ENCODE peak calls at places on chromosomes 16 and 17, in seven cellular contexts. E, K, B, Q, H, F and T are unnamed samples.

GRCh38 chr16:67563708-67564468 is 1.6 kb downstream of the CTCF start:
- DNase-seq in E (peak; percentile 57), K (peak; percentile 76), B (peak; percentile 53), Q (peak; percentile 66), H (peak; percentile 87), F (peak; percentile 76), T (no peak)

GRCh38 chr17:73644145-73645049 is at the start of gene SDK2:
- DNase-seq in E (no peak), K (no peak), B (no peak), Q (no peak), H (no peak), F (no peak), T (no peak)

GRCh38 chr16:86099326-86099725 is 200.4 kb downstream of the IRF8 start:
- DNase-seq in E (no peak), K (no peak), B (no peak), Q (no peak), H (no peak), F (no peak), T (no peak)

GRCh38 chr16:4059969-4060368 is 56.3 kb downstream of the ADCY9 start:
- DNase-seq in E (no peak), K (no peak), B (no peak), Q (no peak), H (no peak), F (no peak), T (no peak)

GRCh38 chr17:75489511-75489955 is 25.8 kb downstream of the CASKIN2 start:
- DNase-seq in E (no peak), K (no peak), B (no peak), Q (no peak), H (no peak), F (no peak), T (no peak)

GRCh38 chr17:56755310-56755709 is 78.4 kb downstream of the C17orf67 start:
- DNase-seq in E (no peak), K (no peak), B (no peak), Q (no peak), H (no peak), F (no peak), T (no peak)

GRCh38 chr16:56869513-56870270 is 4.7 kb downstream of the SLC12A3 start:
- DNase-seq in E (peak; percentile 24), K (no peak), B (no peak), Q (no peak), H (no peak), F (no peak), T (peak; percentile 62)

GRCh38 chr17:28612531-28612930 is 1.5 kb downstream of the RSKR start:
- DNase-seq in E (no peak), K (no peak), B (no peak), Q (no peak), H (no peak), F (no peak), T (no peak)

GRCh38 chr16:75402174-75402820 is 31.0 kb downstream of the CFDP1 start:
- DNase-seq in E (no peak), K (no peak), B (no peak), Q (no peak), H (no peak), F (no peak), T (no peak)

GRCh38 chr17:76179496-76180467 is 38.7 kb upstream of the FOXJ1 start:
- DNase-seq in E (no peak), K (no peak), B (no peak), Q (no peak), H (no peak), F (no peak), T (no peak)

GRCh38 chr16:11254913-11255736 is 879 bp downstream of the SOCS1 start:
- DNase-seq in E (peak; percentile 60), K (peak; percentile 49), B (peak; percentile 48), Q (no peak), H (no peak), F (no peak), T (no peak)

GRCh38 chr16:64445649-64446048 is 676.2 kb downstream of the CDH11 start:
- DNase-seq in E (no peak), K (no peak), B (no peak), Q (no peak), H (no peak), F (no peak), T (no peak)

GRCh38 chr16:51994597-51994996 is 552.3 kb downstream of the TOX3 start:
- DNase-seq in E (peak; percentile 61), K (peak; percentile 98), B (peak; percentile 43), Q (no peak), H (no peak), F (peak; percentile 38), T (no peak)

GRCh38 chr16:75377971-75378386 is 55.3 kb downstream of the CFDP1 start:
- DNase-seq in E (no peak), K (peak; percentile 27), B (no peak), Q (no peak), H (no peak), F (peak; percentile 29), T (peak; percentile 43)

GRCh38 chr17:77189148-77189547 is 48.4 kb downstream of the SEC14L1 start:
- DNase-seq in E (no peak), K (no peak), B (no peak), Q (no peak), H (no peak), F (no peak), T (no peak)

GRCh38 chr17:78112508-78113471 is 15.8 kb downstream of the TMC6 start:
- DNase-seq in E (peak; percentile 85), K (peak; percentile 79), B (peak; percentile 86), Q (peak; percentile 67), H (no peak), F (no peak), T (peak; percentile 96)

GRCh38 chr16:3578121-3578520 is 918 bp upstream of the NLRC3 start:
- DNase-seq in E (peak; percentile 14), K (no peak), B (no peak), Q (no peak), H (no peak), F (no peak), T (no peak)

GRCh38 chr17:37576281-37576680 is 32.9 kb downstream of the SYNRG start:
- DNase-seq in E (no peak), K (no peak), B (no peak), Q (no peak), H (no peak), F (no peak), T (no peak)

GRCh38 chr17:61411114-61411943 is 11.7 kb downstream of the TBX2 start:
- DNase-seq in E (peak; percentile 60), K (peak; percentile 56), B (peak; percentile 73), Q (no peak), H (no peak), F (peak; percentile 17), T (peak; percentile 84)

GRCh38 chr16:68517606-68518161 is 21.4 kb upstream of the ZFP90 start:
- DNase-seq in E (no peak), K (no peak), B (no peak), Q (no peak), H (no peak), F (no peak), T (no peak)

GRCh38 chr17:9444687-9445086 is 130.9 kb downstream of the STX8 start:
- DNase-seq in E (no peak), K (no peak), B (no peak), Q (no peak), H (no peak), F (no peak), T (no peak)

GRCh38 chr16:49856741-49857330 is 924 bp upstream of the ZNF423 start:
- DNase-seq in E (peak; percentile 86), K (peak; percentile 78), B (peak; percentile 89), Q (peak; percentile 64), H (peak; percentile 77), F (no peak), T (peak; percentile 87)

GRCh38 chr16:1420111-1420539 is 422 bp downstream of the UQCC4 start:
- DNase-seq in E (no peak), K (no peak), B (peak; percentile 39), Q (no peak), H (no peak), F (no peak), T (no peak)
- TF ChIP-seq POLR2A in E (no peak), K (no peak), B (no peak), Q (no peak), H (no peak), F (no peak), T (no peak)

DNA sequence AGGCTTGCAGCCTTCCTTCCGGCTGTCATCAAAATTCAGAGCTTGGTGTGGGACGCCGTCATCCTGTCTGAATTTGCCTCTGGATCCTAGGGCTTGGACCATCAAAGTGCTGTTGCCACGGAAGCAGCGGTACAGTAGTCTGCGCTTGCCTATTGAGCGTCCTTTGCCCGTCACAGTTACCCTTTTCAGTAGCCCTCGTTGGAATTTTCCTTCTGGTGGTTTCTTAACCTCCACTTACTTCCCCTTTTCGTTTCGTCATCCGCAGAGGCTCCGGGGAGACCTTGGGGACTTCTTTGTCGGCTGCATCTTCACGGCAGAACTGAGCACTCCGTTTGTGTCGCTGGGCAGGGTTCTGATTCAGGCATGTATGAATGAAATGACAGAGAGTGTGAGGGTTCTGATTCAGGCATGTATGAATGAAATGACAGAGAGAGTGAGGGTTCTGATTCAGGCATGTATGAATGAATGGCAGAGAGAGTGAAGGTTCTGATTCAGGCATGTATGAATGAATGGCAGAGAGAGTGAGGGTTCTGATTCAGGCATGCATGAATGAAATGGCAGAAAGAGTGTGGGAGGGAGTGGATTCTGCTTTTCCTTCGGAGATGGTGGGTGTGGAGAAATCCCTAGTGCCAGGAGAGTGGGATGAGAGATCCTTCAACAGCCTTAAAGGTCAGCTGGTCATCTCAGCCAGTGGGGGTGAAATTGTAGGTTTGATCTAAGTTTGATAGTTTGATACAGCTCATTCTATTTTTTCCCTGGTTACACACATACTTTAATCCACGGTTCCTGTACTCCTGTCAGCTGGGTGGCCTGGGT is 8.1 kb downstream of the TLCD3A start:
- DNase-seq in E (peak; percentile 28), K (no peak), B (no peak), Q (no peak), H (no peak), F (no peak), T (no peak)
- TF ChIP-seq POLR2A in E (no peak), K (no peak), B (no peak), Q (no peak), H (no peak), F (no peak), T (no peak)

DNA sequence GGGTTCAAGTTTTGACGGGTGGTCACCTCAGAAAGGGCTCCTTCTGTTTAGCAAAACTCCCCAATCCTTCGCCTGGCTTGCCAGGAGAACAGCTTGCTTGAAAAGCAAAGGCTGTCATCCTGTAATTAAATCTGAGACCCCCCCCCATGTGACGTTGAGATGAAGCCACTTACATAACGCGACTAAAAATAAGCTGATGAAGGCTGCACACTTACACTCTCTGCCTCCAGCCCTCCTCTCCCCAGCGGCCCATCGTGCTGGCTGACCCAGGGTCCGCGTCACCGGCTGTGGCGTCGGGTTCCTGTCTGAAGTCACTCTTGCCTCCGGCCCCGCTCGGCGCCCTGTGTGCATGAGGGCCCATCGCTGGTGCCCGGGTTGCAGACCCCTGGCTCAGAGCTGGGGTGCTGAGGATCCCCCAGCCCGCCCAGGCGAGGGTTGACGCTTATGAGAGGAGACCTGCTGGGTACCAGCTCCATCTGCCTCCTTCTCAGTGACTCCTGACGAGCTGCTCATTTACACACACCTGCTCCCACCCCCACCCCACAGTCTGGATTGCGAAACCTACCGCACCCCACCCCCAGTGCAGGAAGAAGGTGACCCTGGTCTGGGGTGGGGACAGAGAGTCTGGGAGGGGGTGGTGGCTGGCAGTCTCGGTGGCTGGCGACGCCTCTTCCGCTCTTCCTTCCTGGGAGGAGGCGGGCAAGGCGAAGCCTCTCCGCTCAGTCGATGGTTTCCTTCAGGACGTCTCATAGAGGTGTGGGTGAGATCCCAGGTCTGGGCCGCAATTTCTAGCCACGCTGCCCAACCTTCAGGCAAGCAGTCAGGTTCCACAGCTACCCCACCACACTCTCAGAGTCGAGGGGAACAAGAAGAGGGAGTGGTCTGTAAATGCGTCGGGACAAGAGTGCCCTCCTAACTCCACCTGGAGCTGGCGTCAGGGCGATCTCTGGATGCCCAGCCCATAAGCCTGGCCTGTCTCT is 3.1 kb upstream of the BAIAP2 start:
- DNase-seq in E (no peak), K (no peak), B (peak; percentile 42), Q (no peak), H (no peak), F (no peak), T (no peak)
- TF ChIP-seq POLR2A in E (no peak), K (no peak), B (no peak), Q (no peak), H (no peak), F (no peak), T (no peak)

GRCh38 chr17:82231562-82232321 is 2.9 kb downstream of the SLC16A3 start:
- DNase-seq in E (peak; percentile 83), K (peak; percentile 59), B (peak; percentile 86), Q (peak; percentile 61), H (peak; percentile 64), F (peak; percentile 66), T (no peak)
- TF ChIP-seq POLR2A in E (peak; percentile 56), K (peak; percentile 11), B (peak; percentile 20), Q (no peak), H (peak; percentile 57), F (no peak), T (no peak)